ENCODE peak calls at places on chromosome 15, in five cellular contexts. One of them, this sample, is unnamed.
A peak's percentile ranks its signal among the peaks of the same experiment; 100 is the strongest.

GRCh38 chr15:93048759-93049161 is 40.3 kb downstream of the RGMA start:
- DNase-seq in K562: no peak
- DNase-seq in CD4-positive, alpha-beta memory T cell: no peak
- DNase-seq in esophagus squamous epithelium: no peak
- DNase-seq in adrenal gland: no peak
- DNase-seq in this sample: no peak

GRCh38 chr15:84911879-84912660 is 27.6 kb downstream of the SLC28A1 start:
- DNase-seq in adrenal gland: peak; percentile 93
- DNase-seq in CD4-positive, alpha-beta memory T cell: no peak
- DNase-seq in K562: peak; percentile 39
- DNase-seq in esophagus squamous epithelium: no peak
- DNase-seq in this sample: peak; percentile 96

GRCh38 chr15:78225783-78226541 is 8.4 kb downstream of the ACSBG1 start:
- DNase-seq in adrenal gland: no peak
- DNase-seq in CD4-positive, alpha-beta memory T cell: no peak
- DNase-seq in esophagus squamous epithelium: no peak
- DNase-seq in K562: no peak
- DNase-seq in this sample: no peak

GRCh38 chr15:63133786-63134185 is 12.1 kb downstream of the LACTB start:
- DNase-seq in esophagus squamous epithelium: no peak
- DNase-seq in CD4-positive, alpha-beta memory T cell: no peak
- DNase-seq in adrenal gland: no peak
- DNase-seq in K562: no peak
- DNase-seq in this sample: no peak

GRCh38 chr15:59522988-59523461 is 85.0 kb downstream of the FAM81A start:
- DNase-seq in esophagus squamous epithelium: no peak
- DNase-seq in CD4-positive, alpha-beta memory T cell: peak; percentile 56
- DNase-seq in K562: no peak
- DNase-seq in adrenal gland: no peak
- DNase-seq in this sample: no peak

GRCh38 chr15:79283252-79284048 is 928 bp downstream of the ANKRD34C start:
- DNase-seq in adrenal gland: peak; percentile 38
- DNase-seq in K562: peak; percentile 56
- DNase-seq in esophagus squamous epithelium: no peak
- DNase-seq in CD4-positive, alpha-beta memory T cell: no peak
- DNase-seq in this sample: no peak

GRCh38 chr15:93179072-93179471 is 90.1 kb upstream of the RGMA start:
- DNase-seq in K562: no peak
- DNase-seq in CD4-positive, alpha-beta memory T cell: no peak
- DNase-seq in esophagus squamous epithelium: no peak
- DNase-seq in adrenal gland: peak; percentile 47
- DNase-seq in this sample: peak; percentile 64

GRCh38 chr15:48541659-48542334 is 103.7 kb downstream of the FBN1 start:
- DNase-seq in CD4-positive, alpha-beta memory T cell: no peak
- DNase-seq in K562: no peak
- DNase-seq in adrenal gland: peak; percentile 49
- DNase-seq in esophagus squamous epithelium: no peak
- DNase-seq in this sample: peak; percentile 44

GRCh38 chr15:37081985-37082384 is 18.4 kb downstream of the MEIS2 start:
- DNase-seq in adrenal gland: no peak
- DNase-seq in esophagus squamous epithelium: no peak
- DNase-seq in CD4-positive, alpha-beta memory T cell: no peak
- DNase-seq in K562: no peak
- DNase-seq in this sample: no peak

GRCh38 chr15:40289140-40289775 is 6.4 kb upstream of the ANKRD63 start:
- DNase-seq in esophagus squamous epithelium: no peak
- DNase-seq in adrenal gland: no peak
- DNase-seq in CD4-positive, alpha-beta memory T cell: no peak
- DNase-seq in K562: no peak
- DNase-seq in this sample: no peak

GRCh38 chr15:39128746-39129145 is 452.1 kb upstream of the THBS1 start:
- DNase-seq in esophagus squamous epithelium: no peak
- DNase-seq in K562: no peak
- DNase-seq in CD4-positive, alpha-beta memory T cell: no peak
- DNase-seq in adrenal gland: no peak
- DNase-seq in this sample: no peak

GRCh38 chr15:31365655-31366127 is 39.1 kb downstream of the KLF13 start:
- DNase-seq in K562: peak; percentile 86
- DNase-seq in CD4-positive, alpha-beta memory T cell: peak; percentile 84
- DNase-seq in esophagus squamous epithelium: peak; percentile 83
- DNase-seq in adrenal gland: peak; percentile 94
- DNase-seq in this sample: peak; percentile 95

GRCh38 chr15:66630801-66631351 is 65.1 kb upstream of the LCTL start:
- DNase-seq in esophagus squamous epithelium: no peak
- DNase-seq in K562: peak; percentile 94
- DNase-seq in adrenal gland: no peak
- DNase-seq in CD4-positive, alpha-beta memory T cell: no peak
- DNase-seq in this sample: no peak

GRCh38 chr15:70323111-70323851 is 225.6 kb upstream of the TLE3 start:
- DNase-seq in CD4-positive, alpha-beta memory T cell: no peak
- DNase-seq in adrenal gland: peak; percentile 50
- DNase-seq in K562: no peak
- DNase-seq in esophagus squamous epithelium: no peak
- DNase-seq in this sample: peak; percentile 84

GRCh38 chr15:70424937-70425411 is 327.3 kb upstream of the TLE3 start:
- DNase-seq in esophagus squamous epithelium: no peak
- DNase-seq in CD4-positive, alpha-beta memory T cell: no peak
- DNase-seq in K562: no peak
- DNase-seq in adrenal gland: no peak
- DNase-seq in this sample: no peak

GRCh38 chr15:27250223-27250622 is 279.2 kb downstream of the GABRG3 start:
- DNase-seq in K562: no peak
- DNase-seq in CD4-positive, alpha-beta memory T cell: no peak
- DNase-seq in esophagus squamous epithelium: no peak
- DNase-seq in adrenal gland: no peak
- DNase-seq in this sample: no peak

GRCh38 chr15:90942354-90943120 is 7.5 kb downstream of the UNC45A start:
- DNase-seq in K562: no peak
- DNase-seq in CD4-positive, alpha-beta memory T cell: no peak
- DNase-seq in adrenal gland: no peak
- DNase-seq in esophagus squamous epithelium: no peak
- DNase-seq in this sample: no peak

GRCh38 chr15:83446904-83447708 is at the start of gene SH3GL3:
- DNase-seq in K562: peak; percentile 82
- DNase-seq in CD4-positive, alpha-beta memory T cell: no peak
- DNase-seq in esophagus squamous epithelium: peak; percentile 19
- DNase-seq in adrenal gland: peak; percentile 58
- DNase-seq in this sample: peak; percentile 83

GRCh38 chr15:59764775-59765174 is 75.7 kb upstream of the BNIP2 start:
- DNase-seq in adrenal gland: no peak
- DNase-seq in CD4-positive, alpha-beta memory T cell: no peak
- DNase-seq in K562: no peak
- DNase-seq in esophagus squamous epithelium: no peak
- DNase-seq in this sample: no peak

GRCh38 chr15:92909131-92909781 is 9.1 kb downstream of the CHD2 start:
- DNase-seq in K562: no peak
- DNase-seq in CD4-positive, alpha-beta memory T cell: no peak
- DNase-seq in esophagus squamous epithelium: no peak
- DNase-seq in adrenal gland: no peak
- DNase-seq in this sample: no peak

GRCh38 chr15:70096215-70096974 is 1.3 kb downstream of the TLE3 start:
- DNase-seq in adrenal gland: peak; percentile 52
- DNase-seq in K562: peak; percentile 34
- DNase-seq in CD4-positive, alpha-beta memory T cell: peak; percentile 74
- DNase-seq in esophagus squamous epithelium: no peak
- DNase-seq in this sample: peak; percentile 82

GRCh38 chr15:61228025-61228901 is 839 bp downstream of the RORA start:
- DNase-seq in CD4-positive, alpha-beta memory T cell: no peak
- DNase-seq in adrenal gland: peak; percentile 24
- DNase-seq in K562: no peak
- DNase-seq in esophagus squamous epithelium: no peak
- DNase-seq in this sample: no peak

GRCh38 chr15:76501726-76502125 is 165.2 kb downstream of the ISL2 start:
- DNase-seq in CD4-positive, alpha-beta memory T cell: no peak
- DNase-seq in K562: no peak
- DNase-seq in esophagus squamous epithelium: no peak
- DNase-seq in adrenal gland: no peak
- DNase-seq in this sample: no peak

GRCh38 chr15:31275331-31276262 is 51.0 kb upstream of the KLF13 start:
- DNase-seq in adrenal gland: peak; percentile 17
- DNase-seq in esophagus squamous epithelium: no peak
- DNase-seq in K562: no peak
- DNase-seq in CD4-positive, alpha-beta memory T cell: no peak
- DNase-seq in this sample: no peak

GRCh38 chr15:44719293-44719999 is 8.1 kb downstream of the B2M start:
- DNase-seq in esophagus squamous epithelium: no peak
- DNase-seq in adrenal gland: no peak
- DNase-seq in CD4-positive, alpha-beta memory T cell: peak; percentile 79
- DNase-seq in K562: peak; percentile 13
- DNase-seq in this sample: no peak

GRCh38 chr15:90262426-90262825 is 3.0 kb upstream of the NGRN start:
- DNase-seq in K562: no peak
- DNase-seq in CD4-positive, alpha-beta memory T cell: no peak
- DNase-seq in adrenal gland: no peak
- DNase-seq in esophagus squamous epithelium: no peak
- DNase-seq in this sample: no peak

GRCh38 chr15:101480613-101481380 is 8.7 kb downstream of the PCSK6 start:
- DNase-seq in K562: no peak
- DNase-seq in adrenal gland: no peak
- DNase-seq in CD4-positive, alpha-beta memory T cell: no peak
- DNase-seq in esophagus squamous epithelium: no peak
- DNase-seq in this sample: no peak

GRCh38 chr15:48381861-48382260 is 50.6 kb downstream of the DUT start:
- DNase-seq in K562: no peak
- DNase-seq in esophagus squamous epithelium: no peak
- DNase-seq in CD4-positive, alpha-beta memory T cell: no peak
- DNase-seq in adrenal gland: no peak
- DNase-seq in this sample: no peak

GRCh38 chr15:52052076-52052935 is 33.3 kb downstream of the MAPK6 start:
- DNase-seq in adrenal gland: no peak
- DNase-seq in K562: no peak
- DNase-seq in esophagus squamous epithelium: no peak
- DNase-seq in CD4-positive, alpha-beta memory T cell: no peak
- DNase-seq in this sample: no peak

GRCh38 chr15:72554471-72555425 is 80.6 kb downstream of the ARIH1 start:
- DNase-seq in adrenal gland: peak; percentile 57
- DNase-seq in esophagus squamous epithelium: no peak
- DNase-seq in K562: no peak
- DNase-seq in CD4-positive, alpha-beta memory T cell: peak; percentile 47
- DNase-seq in this sample: no peak

GRCh38 chr15:68405426-68406250 is 26.3 kb downstream of the ITGA11 start:
- DNase-seq in adrenal gland: peak; percentile 13
- DNase-seq in CD4-positive, alpha-beta memory T cell: no peak
- DNase-seq in K562: no peak
- DNase-seq in esophagus squamous epithelium: no peak
- DNase-seq in this sample: peak; percentile 42

GRCh38 chr15:89121414-89121813 is 33.2 kb downstream of the ABHD2 start:
- DNase-seq in esophagus squamous epithelium: no peak
- DNase-seq in adrenal gland: no peak
- DNase-seq in CD4-positive, alpha-beta memory T cell: no peak
- DNase-seq in K562: no peak
- DNase-seq in this sample: no peak

GRCh38 chr15:89118481-89118989 is 30.3 kb downstream of the ABHD2 start:
- DNase-seq in K562: no peak
- DNase-seq in adrenal gland: no peak
- DNase-seq in CD4-positive, alpha-beta memory T cell: no peak
- DNase-seq in esophagus squamous epithelium: no peak
- DNase-seq in this sample: no peak

GRCh38 chr15:89119489-89120478 is 31.5 kb downstream of the ABHD2 start:
- DNase-seq in esophagus squamous epithelium: no peak
- DNase-seq in adrenal gland: no peak
- DNase-seq in CD4-positive, alpha-beta memory T cell: no peak
- DNase-seq in K562: no peak
- DNase-seq in this sample: peak; percentile 52

GRCh38 chr15:89125038-89125826 is 37.0 kb downstream of the ABHD2 start:
- DNase-seq in K562: no peak
- DNase-seq in esophagus squamous epithelium: no peak
- DNase-seq in adrenal gland: no peak
- DNase-seq in CD4-positive, alpha-beta memory T cell: no peak
- DNase-seq in this sample: no peak

GRCh38 chr15:89122532-89123525 is 34.6 kb downstream of the ABHD2 start:
- DNase-seq in adrenal gland: no peak
- DNase-seq in CD4-positive, alpha-beta memory T cell: no peak
- DNase-seq in K562: no peak
- DNase-seq in esophagus squamous epithelium: no peak
- DNase-seq in this sample: peak; percentile 25
- H3K4me1 ChIP-seq in adrenal gland: peaks cover 11% of the 10 kb centered on the region
- H3K4me1 ChIP-seq in CD4-positive, alpha-beta memory T cell: no peaks in the 10 kb centered on the region
- H3K4me1 ChIP-seq in K562: no peaks in the 10 kb centered on the region
- H3K4me1 ChIP-seq in esophagus squamous epithelium: peaks cover 55% of the 10 kb centered on the region
- H3K4me1 ChIP-seq in this sample: peaks cover 47% of the 10 kb centered on the region

GRCh38 chr15:57594479-57594878 is 2.8 kb downstream of the MYZAP start:
- DNase-seq in CD4-positive, alpha-beta memory T cell: no peak
- DNase-seq in adrenal gland: no peak
- DNase-seq in K562: no peak
- DNase-seq in esophagus squamous epithelium: no peak
- DNase-seq in this sample: no peak
- H3K4me1 ChIP-seq in CD4-positive, alpha-beta memory T cell: peaks cover 5% of the 10 kb centered on the region
- H3K4me1 ChIP-seq in adrenal gland: peaks cover 70% of the 10 kb centered on the region
- H3K4me1 ChIP-seq in K562: no peaks in the 10 kb centered on the region
- H3K4me1 ChIP-seq in esophagus squamous epithelium: peaks cover 76% of the 10 kb centered on the region
- H3K4me1 ChIP-seq in this sample: peaks cover 7% of the 10 kb centered on the region

GRCh38 chr15:73962409-73962808 is 29.7 kb downstream of the STOML1 start:
- DNase-seq in adrenal gland: no peak
- DNase-seq in K562: no peak
- DNase-seq in CD4-positive, alpha-beta memory T cell: no peak
- DNase-seq in esophagus squamous epithelium: no peak
- DNase-seq in this sample: no peak
- H3K4me1 ChIP-seq in adrenal gland: peaks cover 4% of the 10 kb centered on the region
- H3K4me1 ChIP-seq in K562: no peaks in the 10 kb centered on the region
- H3K4me1 ChIP-seq in CD4-positive, alpha-beta memory T cell: peaks cover 51% of the 10 kb centered on the region
- H3K4me1 ChIP-seq in esophagus squamous epithelium: peaks cover 27% of the 10 kb centered on the region
- H3K4me1 ChIP-seq in this sample: peaks cover 5% of the 10 kb centered on the region

DNA sequence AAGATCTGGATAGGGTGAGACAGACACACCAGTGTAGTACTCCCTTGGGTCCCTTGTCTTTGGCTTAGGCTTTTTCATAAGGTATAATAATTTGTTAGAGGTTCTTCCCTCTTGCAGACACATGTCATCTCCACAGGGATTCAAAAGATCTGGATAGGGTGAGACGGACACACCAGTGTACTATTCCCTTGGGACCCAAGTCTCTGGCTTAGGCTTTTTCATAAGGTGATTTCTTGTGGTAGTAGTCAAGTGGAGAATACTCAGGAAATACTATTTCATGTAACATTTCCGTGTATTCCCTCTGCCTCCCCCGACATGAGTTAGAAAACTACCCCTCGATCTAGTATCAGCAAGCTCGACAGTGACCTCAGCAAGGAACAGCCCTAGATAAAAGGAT is 954 bp upstream of the MAPKBP1 start:
- DNase-seq in CD4-positive, alpha-beta memory T cell: no peak
- DNase-seq in adrenal gland: no peak
- DNase-seq in esophagus squamous epithelium: no peak
- DNase-seq in K562: no peak
- DNase-seq in this sample: no peak
- H3K4me1 ChIP-seq in CD4-positive, alpha-beta memory T cell: peaks cover 52% of the 10 kb centered on the region
- H3K4me1 ChIP-seq in adrenal gland: peaks cover 49% of the 10 kb centered on the region
- H3K4me1 ChIP-seq in esophagus squamous epithelium: peaks cover 53% of the 10 kb centered on the region
- H3K4me1 ChIP-seq in K562: peaks cover 27% of the 10 kb centered on the region
- H3K4me1 ChIP-seq in this sample: no peaks in the 10 kb centered on the region

This sample was measured in tibial artery.